ENCODE peak calls at places on chromosomes 3 and 15, in eight cellular contexts. One of them, this sample, is unnamed.

GRCh38 chr3:54274607-54275006 is 152.3 kb downstream of the CACNA2D3 start:
- DNase-seq in HT1080: no peak
- DNase-seq in CD8-positive, alpha-beta T cell: no peak
- DNase-seq in hippocampal formation: no peak
- DNase-seq in right atrium auricular region: no peak
- DNase-seq in C1 segment of cervical spinal cord: no peak
- DNase-seq in NAMALWA: no peak
- DNase-seq in brain microvascular endothelial cell: no peak
- DNase-seq in this sample: no peak

GRCh38 chr15:90956551-90957104 is 1.9 kb downstream of the RCCD1 start:
- DNase-seq in brain microvascular endothelial cell: peak
- DNase-seq in hippocampal formation: peak
- DNase-seq in right atrium auricular region: no peak
- DNase-seq in C1 segment of cervical spinal cord: peak
- DNase-seq in HT1080: no peak
- DNase-seq in CD8-positive, alpha-beta T cell: peak
- DNase-seq in NAMALWA: peak
- DNase-seq in this sample: peak

GRCh38 chr15:94582368-94582767 is 351.0 kb downstream of the MCTP2 start:
- DNase-seq in NAMALWA: peak
- DNase-seq in HT1080: peak
- DNase-seq in brain microvascular endothelial cell: no peak
- DNase-seq in CD8-positive, alpha-beta T cell: peak
- DNase-seq in C1 segment of cervical spinal cord: no peak
- DNase-seq in right atrium auricular region: no peak
- DNase-seq in hippocampal formation: no peak
- DNase-seq in this sample: no peak

GRCh38 chr15:67906382-67906781 is 66.5 kb upstream of the RNU6-1 start:
- DNase-seq in brain microvascular endothelial cell: no peak
- DNase-seq in C1 segment of cervical spinal cord: no peak
- DNase-seq in hippocampal formation: no peak
- DNase-seq in CD8-positive, alpha-beta T cell: no peak
- DNase-seq in HT1080: no peak
- DNase-seq in NAMALWA: no peak
- DNase-seq in right atrium auricular region: no peak
- DNase-seq in this sample: no peak

GRCh38 chr15:31326729-31327673 is at the start of gene KLF13:
- DNase-seq in hippocampal formation: peak
- DNase-seq in right atrium auricular region: no peak
- DNase-seq in brain microvascular endothelial cell: peak
- DNase-seq in CD8-positive, alpha-beta T cell: peak
- DNase-seq in HT1080: no peak
- DNase-seq in C1 segment of cervical spinal cord: no peak
- DNase-seq in NAMALWA: no peak
- DNase-seq in this sample: peak

GRCh38 chr3:88195951-88196434 is 46.2 kb downstream of the C3orf38 start:
- DNase-seq in hippocampal formation: no peak
- DNase-seq in NAMALWA: no peak
- DNase-seq in brain microvascular endothelial cell: peak
- DNase-seq in C1 segment of cervical spinal cord: no peak
- DNase-seq in HT1080: peak
- DNase-seq in CD8-positive, alpha-beta T cell: no peak
- DNase-seq in right atrium auricular region: no peak
- DNase-seq in this sample: no peak

GRCh38 chr15:57334257-57334656 is 42.0 kb upstream of the CGNL1 start:
- DNase-seq in C1 segment of cervical spinal cord: no peak
- DNase-seq in brain microvascular endothelial cell: peak
- DNase-seq in CD8-positive, alpha-beta T cell: no peak
- DNase-seq in right atrium auricular region: no peak
- DNase-seq in hippocampal formation: no peak
- DNase-seq in HT1080: peak
- DNase-seq in NAMALWA: no peak
- DNase-seq in this sample: no peak

GRCh38 chr3:11131371-11131770 is 22.9 kb upstream of the HRH1 start:
- DNase-seq in hippocampal formation: no peak
- DNase-seq in HT1080: no peak
- DNase-seq in CD8-positive, alpha-beta T cell: no peak
- DNase-seq in right atrium auricular region: peak
- DNase-seq in NAMALWA: no peak
- DNase-seq in C1 segment of cervical spinal cord: no peak
- DNase-seq in brain microvascular endothelial cell: no peak
- DNase-seq in this sample: no peak

GRCh38 chr3:82939491-82940097 is 1178.1 kb upstream of the GBE1 start:
- DNase-seq in hippocampal formation: no peak
- DNase-seq in HT1080: no peak
- DNase-seq in CD8-positive, alpha-beta T cell: no peak
- DNase-seq in brain microvascular endothelial cell: no peak
- DNase-seq in right atrium auricular region: no peak
- DNase-seq in NAMALWA: no peak
- DNase-seq in C1 segment of cervical spinal cord: no peak
- DNase-seq in this sample: no peak

GRCh38 chr3:189937302-189938255 is 183.1 kb downstream of the P3H2 start:
- DNase-seq in CD8-positive, alpha-beta T cell: no peak
- DNase-seq in C1 segment of cervical spinal cord: no peak
- DNase-seq in hippocampal formation: no peak
- DNase-seq in NAMALWA: no peak
- DNase-seq in brain microvascular endothelial cell: peak
- DNase-seq in right atrium auricular region: no peak
- DNase-seq in HT1080: peak
- DNase-seq in this sample: no peak

GRCh38 chr3:120103276-120103675 is 9.0 kb upstream of the GSK3B start:
- DNase-seq in right atrium auricular region: no peak
- DNase-seq in brain microvascular endothelial cell: no peak
- DNase-seq in C1 segment of cervical spinal cord: no peak
- DNase-seq in NAMALWA: no peak
- DNase-seq in HT1080: no peak
- DNase-seq in CD8-positive, alpha-beta T cell: no peak
- DNase-seq in hippocampal formation: no peak
- DNase-seq in this sample: no peak

GRCh38 chr3:117540583-117540982 is 831.0 kb downstream of the TUSC7 start:
- DNase-seq in C1 segment of cervical spinal cord: no peak
- DNase-seq in HT1080: peak
- DNase-seq in CD8-positive, alpha-beta T cell: no peak
- DNase-seq in NAMALWA: no peak
- DNase-seq in right atrium auricular region: no peak
- DNase-seq in brain microvascular endothelial cell: no peak
- DNase-seq in hippocampal formation: no peak
- DNase-seq in this sample: no peak

GRCh38 chr3:136546718-136547117 is 205.5 kb downstream of the STAG1 start:
- DNase-seq in CD8-positive, alpha-beta T cell: no peak
- DNase-seq in NAMALWA: peak
- DNase-seq in right atrium auricular region: no peak
- DNase-seq in brain microvascular endothelial cell: no peak
- DNase-seq in hippocampal formation: no peak
- DNase-seq in C1 segment of cervical spinal cord: no peak
- DNase-seq in HT1080: peak
- DNase-seq in this sample: no peak

GRCh38 chr3:62046326-62046725 is 327.0 kb downstream of the FEZF2 start:
- DNase-seq in hippocampal formation: no peak
- DNase-seq in C1 segment of cervical spinal cord: no peak
- DNase-seq in NAMALWA: no peak
- DNase-seq in brain microvascular endothelial cell: peak
- DNase-seq in CD8-positive, alpha-beta T cell: no peak
- DNase-seq in HT1080: peak
- DNase-seq in right atrium auricular region: no peak
- DNase-seq in this sample: no peak

GRCh38 chr3:156635034-156635433 is 39.4 kb upstream of the TIPARP start:
- DNase-seq in right atrium auricular region: no peak
- DNase-seq in CD8-positive, alpha-beta T cell: no peak
- DNase-seq in NAMALWA: no peak
- DNase-seq in brain microvascular endothelial cell: no peak
- DNase-seq in HT1080: no peak
- DNase-seq in C1 segment of cervical spinal cord: no peak
- DNase-seq in hippocampal formation: no peak
- DNase-seq in this sample: no peak

GRCh38 chr15:25136119-25136518 is 181.3 kb downstream of the SNRPN start:
- DNase-seq in brain microvascular endothelial cell: peak
- DNase-seq in hippocampal formation: no peak
- DNase-seq in CD8-positive, alpha-beta T cell: no peak
- DNase-seq in NAMALWA: peak
- DNase-seq in HT1080: no peak
- DNase-seq in right atrium auricular region: no peak
- DNase-seq in C1 segment of cervical spinal cord: no peak
- DNase-seq in this sample: no peak

GRCh38 chr15:90266061-90266431 is 574 bp downstream of the NGRN start:
- DNase-seq in HT1080: no peak
- DNase-seq in C1 segment of cervical spinal cord: peak
- DNase-seq in NAMALWA: no peak
- DNase-seq in hippocampal formation: peak
- DNase-seq in right atrium auricular region: no peak
- DNase-seq in CD8-positive, alpha-beta T cell: peak
- DNase-seq in brain microvascular endothelial cell: peak
- DNase-seq in this sample: peak

GRCh38 chr3:65953881-65954733 is 84.6 kb downstream of the MAGI1 start:
- DNase-seq in brain microvascular endothelial cell: no peak
- DNase-seq in right atrium auricular region: no peak
- DNase-seq in NAMALWA: no peak
- DNase-seq in HT1080: no peak
- DNase-seq in C1 segment of cervical spinal cord: peak
- DNase-seq in hippocampal formation: no peak
- DNase-seq in CD8-positive, alpha-beta T cell: no peak
- DNase-seq in this sample: peak

GRCh38 chr15:40070166-40070557 is 31.2 kb upstream of the SRP14 start:
- DNase-seq in CD8-positive, alpha-beta T cell: no peak
- DNase-seq in brain microvascular endothelial cell: no peak
- DNase-seq in HT1080: no peak
- DNase-seq in hippocampal formation: no peak
- DNase-seq in NAMALWA: no peak
- DNase-seq in C1 segment of cervical spinal cord: no peak
- DNase-seq in right atrium auricular region: no peak
- DNase-seq in this sample: no peak

GRCh38 chr3:179768080-179768479 is 115.2 kb downstream of the USP13 start:
- DNase-seq in right atrium auricular region: no peak
- DNase-seq in NAMALWA: peak
- DNase-seq in C1 segment of cervical spinal cord: no peak
- DNase-seq in brain microvascular endothelial cell: peak
- DNase-seq in hippocampal formation: peak
- DNase-seq in CD8-positive, alpha-beta T cell: no peak
- DNase-seq in HT1080: peak
- DNase-seq in this sample: peak

GRCh38 chr3:8766148-8766547 is 3.3 kb downstream of the OXTR start:
- DNase-seq in CD8-positive, alpha-beta T cell: no peak
- DNase-seq in C1 segment of cervical spinal cord: no peak
- DNase-seq in hippocampal formation: no peak
- DNase-seq in NAMALWA: no peak
- DNase-seq in HT1080: no peak
- DNase-seq in brain microvascular endothelial cell: no peak
- DNase-seq in right atrium auricular region: no peak
- DNase-seq in this sample: no peak

This sample was measured in putamen.